ENCODE peak calls at places on chromosomes 13 and 19, in seven cellular contexts. One of them, this sample, is unnamed.

GRCh38 chr13:94006271-94006670 is 473.2 kb downstream of the DCT start:
- DNase-seq in colonic mucosa: no peak
- DNase-seq in heart left ventricle: no peak
- DNase-seq in tibial nerve: no peak
- DNase-seq in hepatocyte: peak; percentile 28
- DNase-seq in neuronal stem cell: no peak
- DNase-seq in spleen: no peak
- DNase-seq in this sample: no peak

GRCh38 chr13:80463673-80464352 is 122.9 kb upstream of the SPRY2 start:
- DNase-seq in hepatocyte: no peak
- DNase-seq in colonic mucosa: no peak
- DNase-seq in tibial nerve: no peak
- DNase-seq in heart left ventricle: no peak
- DNase-seq in neuronal stem cell: no peak
- DNase-seq in spleen: no peak
- DNase-seq in this sample: peak; percentile 46

GRCh38 chr19:5078179-5078578 is 109.3 kb downstream of the KDM4B start:
- DNase-seq in spleen: no peak
- DNase-seq in colonic mucosa: no peak
- DNase-seq in tibial nerve: no peak
- DNase-seq in neuronal stem cell: no peak
- DNase-seq in heart left ventricle: no peak
- DNase-seq in hepatocyte: no peak
- DNase-seq in this sample: no peak

GRCh38 chr19:29671393-29672076 is 6.3 kb downstream of the PLEKHF1 start:
- DNase-seq in neuronal stem cell: no peak
- DNase-seq in spleen: peak; percentile 95
- DNase-seq in hepatocyte: peak; percentile 76
- DNase-seq in tibial nerve: no peak
- DNase-seq in heart left ventricle: peak; percentile 86
- DNase-seq in colonic mucosa: no peak
- DNase-seq in this sample: peak; percentile 82

GRCh38 chr13:33318037-33318436 is 32.5 kb upstream of the STARD13 start:
- DNase-seq in colonic mucosa: no peak
- DNase-seq in tibial nerve: no peak
- DNase-seq in hepatocyte: no peak
- DNase-seq in heart left ventricle: no peak
- DNase-seq in neuronal stem cell: no peak
- DNase-seq in spleen: no peak
- DNase-seq in this sample: no peak

GRCh38 chr13:103716689-103717088 is 650.5 kb upstream of the SLC10A2 start:
- DNase-seq in neuronal stem cell: no peak
- DNase-seq in hepatocyte: no peak
- DNase-seq in tibial nerve: no peak
- DNase-seq in colonic mucosa: no peak
- DNase-seq in heart left ventricle: no peak
- DNase-seq in spleen: no peak
- DNase-seq in this sample: no peak

GRCh38 chr19:48508729-48509310 is 2.8 kb downstream of the LMTK3 start:
- DNase-seq in spleen: no peak
- DNase-seq in colonic mucosa: no peak
- DNase-seq in heart left ventricle: no peak
- DNase-seq in neuronal stem cell: no peak
- DNase-seq in tibial nerve: no peak
- DNase-seq in hepatocyte: no peak
- DNase-seq in this sample: no peak

GRCh38 chr19:16326401-16327130 is 1.9 kb downstream of the KLF2 start:
- DNase-seq in heart left ventricle: peak; percentile 50
- DNase-seq in colonic mucosa: no peak
- DNase-seq in hepatocyte: no peak
- DNase-seq in spleen: peak; percentile 89
- DNase-seq in neuronal stem cell: no peak
- DNase-seq in tibial nerve: no peak
- DNase-seq in this sample: no peak

GRCh38 chr13:58949646-58950045 is 1214.1 kb downstream of the DIAPH3 start:
- DNase-seq in neuronal stem cell: no peak
- DNase-seq in hepatocyte: no peak
- DNase-seq in colonic mucosa: no peak
- DNase-seq in spleen: no peak
- DNase-seq in heart left ventricle: no peak
- DNase-seq in tibial nerve: no peak
- DNase-seq in this sample: no peak

GRCh38 chr13:105991131-105991530 is 544.3 kb downstream of the EFNB2 start:
- DNase-seq in colonic mucosa: no peak
- DNase-seq in tibial nerve: no peak
- DNase-seq in spleen: no peak
- DNase-seq in heart left ventricle: no peak
- DNase-seq in neuronal stem cell: no peak
- DNase-seq in hepatocyte: no peak
- DNase-seq in this sample: no peak

GRCh38 chr13:113958373-113958772 is 15.5 kb downstream of the C13orf46 start:
- DNase-seq in hepatocyte: no peak
- DNase-seq in neuronal stem cell: no peak
- DNase-seq in heart left ventricle: no peak
- DNase-seq in colonic mucosa: no peak
- DNase-seq in tibial nerve: no peak
- DNase-seq in spleen: peak; percentile 44
- DNase-seq in this sample: no peak

GRCh38 chr13:70310720-70311119 is 202.5 kb upstream of the KLHL1 start:
- DNase-seq in hepatocyte: peak; percentile 68
- DNase-seq in colonic mucosa: peak; percentile 21
- DNase-seq in heart left ventricle: no peak
- DNase-seq in neuronal stem cell: peak; percentile 18
- DNase-seq in spleen: no peak
- DNase-seq in tibial nerve: no peak
- DNase-seq in this sample: peak; percentile 75

GRCh38 chr13:100573121-100573520 is 15.5 kb downstream of the GGACT start:
- DNase-seq in tibial nerve: peak; percentile 33
- DNase-seq in neuronal stem cell: peak; percentile 66
- DNase-seq in hepatocyte: peak; percentile 80
- DNase-seq in heart left ventricle: peak; percentile 55
- DNase-seq in spleen: no peak
- DNase-seq in colonic mucosa: peak; percentile 75
- DNase-seq in this sample: peak; percentile 88

GRCh38 chr19:6632002-6632621 is 37.8 kb downstream of the TNFSF14 start:
- DNase-seq in colonic mucosa: peak; percentile 89
- DNase-seq in neuronal stem cell: peak; percentile 68
- DNase-seq in spleen: no peak
- DNase-seq in tibial nerve: peak; percentile 62
- DNase-seq in heart left ventricle: peak; percentile 42
- DNase-seq in hepatocyte: peak; percentile 88
- DNase-seq in this sample: peak; percentile 77

GRCh38 chr19:5804516-5805464 is at the start of gene NRTN:
- DNase-seq in hepatocyte: peak; percentile 75
- DNase-seq in heart left ventricle: no peak
- DNase-seq in colonic mucosa: peak; percentile 67
- DNase-seq in spleen: peak; percentile 82
- DNase-seq in tibial nerve: no peak
- DNase-seq in neuronal stem cell: peak; percentile 50
- DNase-seq in this sample: no peak

GRCh38 chr19:18135712-18136584 is 17.0 kb upstream of the PIK3R2 start:
- DNase-seq in heart left ventricle: no peak
- DNase-seq in colonic mucosa: peak; percentile 92
- DNase-seq in neuronal stem cell: no peak
- DNase-seq in spleen: no peak
- DNase-seq in tibial nerve: no peak
- DNase-seq in hepatocyte: peak; percentile 91
- DNase-seq in this sample: no peak

GRCh38 chr13:73141292-73141771 is 82.5 kb downstream of the KLF5 start:
- DNase-seq in spleen: no peak
- DNase-seq in neuronal stem cell: peak; percentile 21
- DNase-seq in colonic mucosa: no peak
- DNase-seq in hepatocyte: peak; percentile 30
- DNase-seq in tibial nerve: no peak
- DNase-seq in heart left ventricle: no peak
- DNase-seq in this sample: no peak

GRCh38 chr13:30616927-30617314 is 799 bp upstream of the USPL1 start:
- DNase-seq in colonic mucosa: peak; percentile 77
- DNase-seq in neuronal stem cell: no peak
- DNase-seq in heart left ventricle: peak; percentile 71
- DNase-seq in tibial nerve: peak; percentile 52
- DNase-seq in spleen: no peak
- DNase-seq in hepatocyte: peak; percentile 86
- DNase-seq in this sample: peak; percentile 74

GRCh38 chr19:11921852-11922495 is 2.9 kb upstream of the ZNF700 start:
- DNase-seq in spleen: no peak
- DNase-seq in heart left ventricle: no peak
- DNase-seq in tibial nerve: no peak
- DNase-seq in neuronal stem cell: no peak
- DNase-seq in hepatocyte: peak; percentile 54
- DNase-seq in colonic mucosa: no peak
- DNase-seq in this sample: no peak

GRCh38 chr13:32902898-32903297 is 113.3 kb upstream of the KL start:
- DNase-seq in neuronal stem cell: no peak
- DNase-seq in heart left ventricle: peak; percentile 90
- DNase-seq in spleen: no peak
- DNase-seq in hepatocyte: no peak
- DNase-seq in colonic mucosa: peak; percentile 59
- DNase-seq in tibial nerve: peak; percentile 69
- DNase-seq in this sample: no peak

GRCh38 chr13:109381546-109382180 is 404.7 kb downstream of the IRS2 start:
- DNase-seq in tibial nerve: no peak
- DNase-seq in colonic mucosa: no peak
- DNase-seq in heart left ventricle: no peak
- DNase-seq in neuronal stem cell: no peak
- DNase-seq in hepatocyte: no peak
- DNase-seq in spleen: no peak
- DNase-seq in this sample: no peak

GRCh38 chr19:49746206-49746958 is 16.7 kb downstream of the TSKS start:
- DNase-seq in hepatocyte: no peak
- DNase-seq in tibial nerve: no peak
- DNase-seq in heart left ventricle: peak; percentile 69
- DNase-seq in colonic mucosa: peak; percentile 42
- DNase-seq in neuronal stem cell: no peak
- DNase-seq in spleen: peak; percentile 83
- DNase-seq in this sample: peak; percentile 26
- H3K4me3 ChIP-seq in hepatocyte: no peak overlapping the region
- H3K4me3 ChIP-seq in tibial nerve: no peak overlapping the region
- H3K4me3 ChIP-seq in heart left ventricle: no peak overlapping the region
- H3K4me3 ChIP-seq in colonic mucosa: no peak overlapping the region
- H3K4me3 ChIP-seq in neuronal stem cell: no peak overlapping the region
- H3K4me3 ChIP-seq in spleen: no peak overlapping the region
- H3K4me3 ChIP-seq in this sample: no peak overlapping the region

GRCh38 chr19:10231624-10232228 is 595 bp upstream of the S1PR2 start:
- DNase-seq in heart left ventricle: no peak
- DNase-seq in hepatocyte: no peak
- DNase-seq in colonic mucosa: no peak
- DNase-seq in neuronal stem cell: no peak
- DNase-seq in spleen: no peak
- DNase-seq in tibial nerve: no peak
- DNase-seq in this sample: no peak
- H3K4me3 ChIP-seq in heart left ventricle: peak overlapping the region; percentile 90
- H3K4me3 ChIP-seq in hepatocyte: peak overlapping the region; percentile 92
- H3K4me3 ChIP-seq in colonic mucosa: peak overlapping the region; percentile 71
- H3K4me3 ChIP-seq in neuronal stem cell: peak overlapping the region; percentile 92
- H3K4me3 ChIP-seq in spleen: peak overlapping the region; percentile 82
- H3K4me3 ChIP-seq in tibial nerve: peak overlapping the region; percentile 81
- H3K4me3 ChIP-seq in this sample: peak overlapping the region; percentile 79

GRCh38 chr19:40989453-40989852 is 1.6 kb upstream of the CYP2B6 start:
- DNase-seq in spleen: no peak
- DNase-seq in neuronal stem cell: no peak
- DNase-seq in tibial nerve: no peak
- DNase-seq in hepatocyte: no peak
- DNase-seq in colonic mucosa: no peak
- DNase-seq in heart left ventricle: no peak
- DNase-seq in this sample: no peak

GRCh38 chr19:40995355-40995754 is 4.3 kb downstream of the CYP2B6 start:
- DNase-seq in tibial nerve: no peak
- DNase-seq in spleen: no peak
- DNase-seq in hepatocyte: no peak
- DNase-seq in heart left ventricle: no peak
- DNase-seq in neuronal stem cell: no peak
- DNase-seq in colonic mucosa: no peak
- DNase-seq in this sample: peak; percentile 61

GRCh38 chr19:40990972-40991381 is at the start of gene CYP2B6:
- DNase-seq in tibial nerve: no peak
- DNase-seq in colonic mucosa: peak; percentile 30
- DNase-seq in spleen: no peak
- DNase-seq in neuronal stem cell: no peak
- DNase-seq in heart left ventricle: no peak
- DNase-seq in hepatocyte: no peak
- DNase-seq in this sample: no peak
- H3K4me3 ChIP-seq in tibial nerve: no peak within 1 kb of the TSS
- H3K4me3 ChIP-seq in colonic mucosa: no peak within 1 kb of the TSS
- H3K4me3 ChIP-seq in spleen: no peak within 1 kb of the TSS
- H3K4me3 ChIP-seq in neuronal stem cell: no peak within 1 kb of the TSS
- H3K4me3 ChIP-seq in heart left ventricle: no peak within 1 kb of the TSS
- H3K4me3 ChIP-seq in hepatocyte: no peak within 1 kb of the TSS
- H3K4me3 ChIP-seq in this sample: no peak within 1 kb of the TSS

GRCh38 chr19:38359242-38360021 is 14.9 kb upstream of the PSMD8 start:
- DNase-seq in hepatocyte: no peak
- DNase-seq in heart left ventricle: no peak
- DNase-seq in neuronal stem cell: no peak
- DNase-seq in tibial nerve: no peak
- DNase-seq in spleen: no peak
- DNase-seq in colonic mucosa: no peak
- DNase-seq in this sample: no peak

GRCh38 chr19:38362076-38362945 is 12.1 kb upstream of the PSMD8 start:
- DNase-seq in neuronal stem cell: peak; percentile 77
- DNase-seq in spleen: peak; percentile 91
- DNase-seq in colonic mucosa: peak; percentile 95
- DNase-seq in heart left ventricle: peak; percentile 88
- DNase-seq in hepatocyte: peak; percentile 84
- DNase-seq in tibial nerve: peak; percentile 43
- DNase-seq in this sample: peak; percentile 78

GRCh38 chr19:38360351-38360750 is 14.0 kb upstream of the PSMD8 start:
- DNase-seq in neuronal stem cell: no peak
- DNase-seq in colonic mucosa: no peak
- DNase-seq in hepatocyte: no peak
- DNase-seq in heart left ventricle: no peak
- DNase-seq in tibial nerve: no peak
- DNase-seq in spleen: no peak
- DNase-seq in this sample: no peak

GRCh38 chr19:38361633-38362075 is 12.7 kb upstream of the PSMD8 start:
- DNase-seq in heart left ventricle: peak; percentile 78
- DNase-seq in hepatocyte: peak; percentile 91
- DNase-seq in spleen: peak; percentile 89
- DNase-seq in tibial nerve: peak; percentile 22
- DNase-seq in colonic mucosa: peak; percentile 84
- DNase-seq in neuronal stem cell: peak; percentile 88
- DNase-seq in this sample: peak; percentile 90

DNA sequence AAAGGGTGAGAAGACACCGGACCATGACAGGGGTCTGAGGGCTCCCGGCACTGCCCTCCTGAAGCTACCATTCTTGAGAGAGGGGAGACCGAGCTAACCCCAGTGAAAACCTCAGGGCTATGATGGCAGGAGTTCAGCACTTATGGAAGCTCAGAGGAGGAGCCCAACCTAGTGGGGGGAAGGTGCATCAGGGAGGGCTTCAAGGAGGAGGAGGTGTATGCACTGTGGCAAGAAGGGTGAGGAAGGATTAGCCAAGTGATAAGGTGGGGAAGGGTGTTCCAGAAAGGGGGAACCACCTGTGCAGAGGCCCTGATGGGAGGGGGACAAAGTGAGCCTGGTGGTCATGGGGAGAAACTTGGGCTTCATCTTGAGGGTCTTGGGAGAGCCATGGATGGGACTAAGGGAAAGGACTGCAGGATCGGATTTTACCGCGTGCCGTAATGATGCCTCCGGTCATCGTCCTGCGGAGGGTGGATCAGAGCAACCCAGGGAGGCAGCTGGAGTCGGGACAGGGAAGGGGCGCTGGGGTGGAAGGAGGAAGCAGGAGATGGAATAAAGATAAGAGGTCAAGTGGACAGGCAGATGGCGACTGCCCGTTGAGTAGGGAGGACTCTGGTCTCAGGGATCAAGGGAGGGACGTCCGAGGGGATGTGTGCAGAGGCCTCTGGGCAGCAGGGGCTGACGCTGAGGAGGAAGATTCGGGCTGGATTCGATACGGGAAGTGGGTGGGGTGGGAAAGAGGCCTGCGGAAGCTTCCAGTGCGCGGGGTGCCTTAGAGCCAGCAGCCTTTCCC is 13.3 kb upstream of the PSMD8 start:
- DNase-seq in heart left ventricle: no peak
- DNase-seq in spleen: no peak
- DNase-seq in hepatocyte: no peak
- DNase-seq in colonic mucosa: no peak
- DNase-seq in tibial nerve: no peak
- DNase-seq in neuronal stem cell: no peak
- DNase-seq in this sample: no peak
- H3K4me3 ChIP-seq in heart left ventricle: peak overlapping the region; percentile 71
- H3K4me3 ChIP-seq in spleen: peak overlapping the region; percentile 72
- H3K4me3 ChIP-seq in hepatocyte: peak overlapping the region; percentile 37
- H3K4me3 ChIP-seq in colonic mucosa: peak overlapping the region; percentile 62
- H3K4me3 ChIP-seq in tibial nerve: peak overlapping the region; percentile 49
- H3K4me3 ChIP-seq in neuronal stem cell: peak overlapping the region; percentile 51
- H3K4me3 ChIP-seq in this sample: peak overlapping the region; percentile 60

This sample was measured in epithelial cell of esophagus.